ENCODE peak calls at places on chromosomes 11 and 22, in seven cellular contexts. J, X, C, O, I, Z and Y are unnamed samples.

GRCh38 chr11:63814383-63814736 is 1.1 kb downstream of the SPINDOC start:
- DNase-seq in X (no peak), J (no peak), I (no peak), Z (no peak), O (no peak), C (no peak), Y (no peak)

GRCh38 chr22:33748714-33749113 is 171.6 kb downstream of the LARGE1 start:
- DNase-seq in X (no peak), C (no peak), I (no peak), J (no peak), Z (no peak), O (no peak), Y (no peak)

GRCh38 chr11:65334696-65335295 is 1.1 kb downstream of the DPF2 start:
- DNase-seq in J (no peak), C (no peak), O (no peak), Z (no peak), I (no peak), X (no peak), Y (no peak)

GRCh38 chr11:19597876-19598275 is 114.8 kb upstream of the NAV2 start:
- DNase-seq in I (no peak), C (no peak), Z (no peak), J (no peak), O (peak), X (no peak), Y (no peak)

GRCh38 chr22:22709719-22710445 is 65.5 kb downstream of the GGTLC2 start:
- DNase-seq in C (no peak), I (no peak), J (no peak), Z (no peak), O (no peak), X (no peak), Y (no peak)

GRCh38 chr11:1083621-1084551 is 9.2 kb downstream of the MUC2 start:
- DNase-seq in O (no peak), I (peak), J (peak), Z (no peak), C (peak), X (no peak), Y (peak)

GRCh38 chr11:17733261-17733660 is 1.3 kb upstream of the KCNC1 start:
- DNase-seq in Z (no peak), O (no peak), X (no peak), C (no peak), J (no peak), I (no peak), Y (no peak)

GRCh38 chr11:17188675-17189074 is 19.1 kb downstream of the PIK3C2A start:
- DNase-seq in Z (no peak), X (no peak), J (no peak), C (no peak), I (no peak), O (no peak), Y (no peak)

GRCh38 chr11:83285131-83285770 is 916 bp downstream of the CCDC90B start:
- DNase-seq in J (no peak), O (no peak), Z (no peak), X (no peak), C (no peak), I (no peak), Y (no peak)

GRCh38 chr22:33658775-33659174 is 261.5 kb downstream of the LARGE1 start:
- DNase-seq in C (peak), J (no peak), X (no peak), O (no peak), I (peak), Z (no peak), Y (no peak)

DNA sequence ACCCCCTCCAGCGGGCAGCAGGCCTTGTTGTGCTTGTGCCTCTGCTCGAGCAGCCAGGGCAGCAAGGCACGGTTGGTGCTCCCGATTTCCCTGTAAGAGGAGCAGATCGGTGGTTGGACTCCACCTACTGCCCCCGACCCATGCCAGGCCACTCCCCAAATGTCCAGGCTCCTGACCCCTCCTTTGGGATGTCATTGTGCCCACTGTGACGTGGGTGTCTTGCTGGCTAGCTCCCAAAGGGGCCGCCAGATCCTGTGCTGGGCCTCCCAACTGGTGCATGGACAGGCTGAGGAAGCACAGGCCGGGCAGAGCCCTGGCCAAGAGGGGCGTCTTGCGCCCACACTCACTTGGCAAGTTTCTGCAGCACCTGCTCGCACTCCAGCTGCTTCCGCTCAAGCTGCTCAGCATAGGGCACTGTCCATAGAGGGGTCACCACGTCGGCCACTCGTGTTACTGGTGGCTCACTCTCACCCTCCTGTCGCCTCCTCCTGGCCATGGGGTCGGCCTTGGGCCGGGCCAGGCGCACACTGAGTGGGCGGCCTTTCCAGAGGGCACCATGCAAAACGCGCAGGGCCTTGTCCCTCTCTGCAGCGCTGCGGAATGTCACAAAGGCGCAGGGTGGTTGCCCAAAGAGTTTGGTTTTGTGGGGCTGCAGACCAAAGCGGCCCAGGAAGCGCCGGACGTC is at the start of gene RANBP1:
- DNase-seq in J (peak), I (no peak), X (no peak), Z (no peak), O (no peak), C (peak), Y (no peak)
- TF ChIP-seq CTCF in J (no peak), I (no peak), X (no peak), Z (no peak), O (peak), C (no peak), Y (no peak)

DNA sequence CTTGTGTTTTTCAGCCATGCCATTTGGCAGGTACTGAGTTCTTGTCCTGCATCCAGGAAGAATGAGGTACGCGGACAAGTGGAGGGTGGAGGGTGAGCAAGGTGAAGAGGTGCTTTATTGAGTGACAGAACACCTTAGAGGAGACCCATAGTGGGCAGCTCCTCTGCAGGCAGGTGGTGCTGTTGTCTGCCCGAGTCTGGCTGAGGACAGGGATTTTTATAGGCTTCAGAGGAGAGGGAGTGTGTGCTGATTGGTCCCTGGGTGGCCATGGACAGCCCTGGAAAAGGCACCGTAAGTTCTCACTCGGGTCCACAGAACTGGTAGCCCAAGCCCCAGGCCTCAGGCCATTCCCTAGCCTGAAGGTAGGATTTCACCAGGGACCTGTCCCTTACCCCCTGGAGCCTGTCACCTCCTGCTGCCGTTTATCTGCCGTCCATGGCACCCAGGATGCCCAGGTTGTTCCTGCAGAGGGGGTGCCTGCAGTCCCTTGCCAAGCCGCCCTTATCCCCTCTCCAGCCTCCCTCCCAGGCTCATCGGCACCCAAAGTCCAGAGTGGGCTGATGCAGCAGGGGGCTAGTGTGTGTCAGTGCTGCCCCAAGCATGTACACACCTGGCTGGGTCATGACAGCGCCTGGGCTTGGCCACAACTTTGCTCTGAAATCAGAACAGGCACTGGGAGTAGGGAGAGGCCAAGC is 213.6 kb downstream of the LRRC4C start:
- DNase-seq in Z (no peak), O (no peak), I (no peak), C (peak), X (no peak), J (no peak), Y (no peak)
- TF ChIP-seq CTCF in Z (no peak), O (no peak), I (no peak), C (no peak), X (no peak), J (no peak), Y (no peak)

GRCh38 chr22:31995046-31995445 is 48.0 kb upstream of the SLC5A1 start:
- DNase-seq in Z (no peak), O (no peak), J (no peak), C (no peak), X (no peak), I (no peak), Y (no peak)
- TF ChIP-seq CTCF in Z (no peak), O (peak), J (no peak), C (no peak), X (peak), I (no peak), Y (no peak)

GRCh38 chr11:128691802-128692749 is 1.8 kb upstream of the FLI1 start:
- DNase-seq in C (no peak), X (no peak), Z (no peak), O (no peak), I (peak), J (no peak), Y (no peak)
- TF ChIP-seq CTCF in C (peak), X (no peak), Z (no peak), O (peak), I (no peak), J (peak), Y (no peak)

GRCh38 chr22:41050873-41051272 is 41.5 kb upstream of the EP300 start:
- DNase-seq in I (no peak), X (peak), Z (no peak), O (no peak), C (no peak), J (no peak), Y (no peak)
- TF ChIP-seq CTCF in I (no peak), X (peak), Z (no peak), O (peak), C (no peak), J (no peak), Y (no peak)

GRCh38 chr22:37070744-37071143 is 19.2 kb downstream of the KCTD17 start:
- DNase-seq in X (no peak), C (no peak), Z (no peak), I (no peak), O (no peak), J (no peak), Y (no peak)

GRCh38 chr22:37069319-37069718 is 17.8 kb downstream of the KCTD17 start:
- DNase-seq in C (no peak), J (no peak), I (no peak), X (no peak), Z (no peak), O (no peak), Y (no peak)

GRCh38 chr22:37070334-37070733 is 18.8 kb downstream of the KCTD17 start:
- DNase-seq in I (no peak), J (no peak), C (no peak), O (no peak), Z (no peak), X (no peak), Y (no peak)

GRCh38 chr22:37069719-37070118 is 18.2 kb downstream of the KCTD17 start:
- DNase-seq in I (no peak), C (no peak), X (no peak), O (no peak), Z (no peak), J (no peak), Y (no peak)

GRCh38 chr22:37068859-37069258 is 17.3 kb downstream of the KCTD17 start:
- DNase-seq in C (no peak), X (no peak), Z (no peak), J (no peak), O (no peak), I (no peak), Y (no peak)
- TF ChIP-seq CTCF in C (no peak), X (no peak), Z (no peak), J (no peak), O (no peak), I (no peak), Y (no peak)

DNA sequence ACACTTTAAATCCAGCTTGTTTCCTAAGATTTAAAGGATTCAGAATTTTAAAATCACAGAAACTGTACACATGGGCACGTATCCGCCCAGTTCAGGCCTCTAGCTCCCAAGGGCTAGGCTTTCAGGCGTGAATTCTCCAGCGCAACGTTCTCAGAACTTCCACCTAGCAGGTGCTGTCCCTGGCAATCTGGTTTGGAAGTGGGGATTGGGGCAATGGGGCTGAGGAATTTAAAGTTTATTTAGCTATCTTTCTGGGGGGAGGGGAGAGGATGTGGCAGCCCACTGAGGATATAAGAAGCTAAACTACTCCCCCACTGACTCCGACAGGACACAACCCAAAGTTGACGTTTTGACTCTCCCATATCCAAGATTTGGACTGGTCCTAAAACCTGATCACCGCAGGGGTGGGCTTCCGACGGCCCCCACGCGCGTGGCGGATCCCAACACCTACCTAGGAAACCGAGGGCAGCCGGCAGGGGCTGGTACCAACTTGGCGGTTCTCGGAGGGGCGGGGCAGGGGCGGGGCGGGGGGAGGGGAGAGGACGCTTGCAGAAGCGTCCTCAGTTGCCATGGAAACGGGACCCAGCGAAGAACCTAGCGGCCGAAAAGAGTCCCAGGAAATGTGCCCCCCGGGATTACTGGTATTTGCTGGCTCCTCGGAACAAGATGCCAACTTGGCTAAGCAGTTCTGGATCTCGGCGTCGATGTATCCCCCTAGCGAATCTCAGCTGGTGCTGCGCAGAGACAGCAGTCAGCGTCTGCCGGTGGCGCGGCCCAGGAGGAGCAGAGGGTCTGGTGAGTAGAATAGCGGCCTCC is at the start of gene HOATZ:
- DNase-seq in O (no peak), J (peak), C (no peak), X (no peak), I (no peak), Z (no peak), Y (no peak)
- TF ChIP-seq CTCF in O (no peak), J (no peak), C (no peak), X (no peak), I (no peak), Z (no peak), Y (no peak)

GRCh38 chr11:69797156-69797555 is 22.0 kb upstream of the FGF4 start:
- DNase-seq in O (no peak), J (no peak), C (no peak), X (no peak), Z (no peak), I (no peak), Y (no peak)
- TF ChIP-seq CTCF in O (no peak), J (no peak), C (no peak), X (peak), Z (no peak), I (no peak), Y (no peak)

GRCh38 chr22:49025791-49026475 is 801.7 kb downstream of the BRD1 start:
- DNase-seq in J (peak), O (no peak), I (no peak), X (no peak), C (no peak), Z (no peak), Y (peak)

GRCh38 chr22:49027122-49027670 is 800.5 kb downstream of the BRD1 start:
- DNase-seq in Z (no peak), X (no peak), O (no peak), C (no peak), I (no peak), J (peak), Y (no peak)

GRCh38 chr22:49024775-49025440 is 802.8 kb downstream of the BRD1 start:
- DNase-seq in C (no peak), X (no peak), O (no peak), Z (no peak), J (peak), I (peak), Y (no peak)

GRCh38 chr22:49028111-49028510 is 799.6 kb downstream of the BRD1 start:
- DNase-seq in C (no peak), J (peak), O (no peak), I (no peak), X (no peak), Z (no peak), Y (no peak)

GRCh38 chr22:49026476-49027121 is 801.1 kb downstream of the BRD1 start:
- DNase-seq in X (no peak), Z (no peak), O (no peak), J (peak), C (no peak), I (no peak), Y (no peak)
- TF ChIP-seq CTCF in X (no peak), Z (no peak), O (no peak), J (peak), C (no peak), I (no peak), Y (no peak)